ENCODE peak calls at places on chromosomes 16 and 17, in nine cellular contexts. U, W, Z, R, A, T, O, H and Q are unnamed samples.

GRCh38 chr16:86022381-86022960 is 123.5 kb downstream of the IRF8 start:
- DNase-seq in U (no peak), W (no peak), Z (no peak), R (no peak), A (no peak), T (peak; percentile 42), O (no peak), H (no peak), Q (peak; percentile 44)

GRCh38 chr16:17331071-17331521 is 139.7 kb downstream of the XYLT1 start:
- DNase-seq in U (no peak), W (no peak), Z (no peak), R (no peak), A (no peak), T (no peak), O (no peak), H (no peak), Q (no peak)

GRCh38 chr17:79959042-79959441 is 76.6 kb downstream of the TBC1D16 start:
- DNase-seq in U (no peak), W (no peak), Z (no peak), R (no peak), A (no peak), T (no peak), O (no peak), H (no peak), Q (no peak)

GRCh38 chr17:29162082-29162908 is 17.9 kb downstream of the MYO18A start:
- DNase-seq in U (no peak), W (no peak), Z (no peak), R (no peak), A (no peak), T (no peak), O (no peak), H (no peak), Q (peak; percentile 46)

GRCh38 chr17:79926308-79927135 is 87.3 kb upstream of the CBX4 start:
- DNase-seq in U (no peak), W (no peak), Z (no peak), R (no peak), A (no peak), T (no peak), O (no peak), H (no peak), Q (no peak)

GRCh38 chr16:86319871-86320270 is 190.5 kb upstream of the FOXF1 start:
- DNase-seq in U (no peak), W (no peak), Z (no peak), R (no peak), A (no peak), T (no peak), O (no peak), H (no peak), Q (no peak)

GRCh38 chr17:79612468-79613194 is 1.8 kb upstream of the RBFOX3 start:
- DNase-seq in U (peak; percentile 38), W (no peak), Z (peak; percentile 57), R (no peak), A (no peak), T (peak; percentile 88), O (peak; percentile 14), H (peak; percentile 43), Q (peak; percentile 92)

GRCh38 chr17:77054926-77055325 is 85.8 kb upstream of the SEC14L1 start:
- DNase-seq in U (peak; percentile 72), W (no peak), Z (no peak), R (no peak), A (no peak), T (peak; percentile 90), O (no peak), H (peak; percentile 93), Q (peak; percentile 98)

GRCh38 chr16:58001781-58002410 is 689 bp downstream of the USB1 start:
- DNase-seq in U (no peak), W (no peak), Z (no peak), R (no peak), A (no peak), T (no peak), O (no peak), H (no peak), Q (no peak)

GRCh38 chr17:59154335-59154720 is 658 bp downstream of the SKA2 start:
- DNase-seq in U (peak; percentile 69), W (no peak), Z (peak; percentile 51), R (peak; percentile 35), A (no peak), T (peak; percentile 72), O (peak; percentile 31), H (peak; percentile 86), Q (peak; percentile 83)

GRCh38 chr16:10554569-10554968 is 25.8 kb downstream of the EMP2 start:
- DNase-seq in U (no peak), W (no peak), Z (peak; percentile 43), R (no peak), A (no peak), T (no peak), O (no peak), H (no peak), Q (no peak)

GRCh38 chr17:47804461-47804860 is 17.1 kb downstream of the OSBPL7 start:
- DNase-seq in U (no peak), W (no peak), Z (no peak), R (no peak), A (no peak), T (no peak), O (no peak), H (no peak), Q (peak; percentile 45)

GRCh38 chr16:53207810-53208752 is 153.3 kb downstream of the CHD9 start:
- DNase-seq in U (peak; percentile 89), W (peak; percentile 51), Z (peak; percentile 88), R (peak; percentile 4), A (no peak), T (peak; percentile 91), O (no peak), H (peak; percentile 90), Q (peak; percentile 76)

GRCh38 chr16:82384017-82384416 is 214.0 kb upstream of the MPHOSPH6 start:
- DNase-seq in U (no peak), W (no peak), Z (peak; percentile 49), R (no peak), A (no peak), T (no peak), O (no peak), H (no peak), Q (no peak)

GRCh38 chr17:82900741-82901140 is 60.9 kb upstream of the ZNF750 start:
- DNase-seq in U (no peak), W (no peak), Z (no peak), R (no peak), A (no peak), T (no peak), O (no peak), H (no peak), Q (no peak)

GRCh38 chr17:32907583-32907982 is 20.4 kb upstream of the TMEM98 start:
- DNase-seq in U (no peak), W (no peak), Z (no peak), R (no peak), A (no peak), T (no peak), O (no peak), H (no peak), Q (peak; percentile 27)

GRCh38 chr16:47136101-47136820 is 7.5 kb downstream of the NETO2 start:
- DNase-seq in U (peak; percentile 1), W (no peak), Z (peak; percentile 36), R (no peak), A (no peak), T (no peak), O (no peak), H (peak; percentile 34), Q (no peak)